ENCODE peak calls at places on chromosomes 12 and 14, in nine cellular contexts. P is LoVo; K is GF-D8; O is T-helper 17 cell; Q is heart right ventricle; Y is right atrium auricular region; B is lung microvascular endothelial cell; S is neuronal stem cell; R is activated T-helper 1 cell treated with anti-CD3 and anti-CD28 coated beads, Interleukin-2, amount 50 U/mL, for 16 hours. W is an unnamed sample.

GRCh38 chr12:15996254-15996653 is 85.1 kb downstream of the DERA start:
- DNase-seq in K (no peak), P (peak), Y (no peak), R (no peak), O (no peak), Q (peak), B (peak), S (no peak), W (no peak)

GRCh38 chr12:28776913-28777312 is 372.2 kb upstream of the FAR2 start:
- DNase-seq in S (no peak), R (no peak), K (no peak), O (no peak), B (no peak), P (no peak), Y (no peak), Q (no peak), W (no peak)

GRCh38 chr12:51293693-51294092 is 23.5 kb upstream of the SMAGP start:
- DNase-seq in Y (no peak), P (no peak), Q (no peak), S (no peak), K (no peak), R (no peak), B (no peak), O (no peak), W (no peak)

GRCh38 chr12:91226951-91227350 is 44.3 kb upstream of the DCN start:
- DNase-seq in R (no peak), Y (no peak), P (no peak), O (no peak), S (no peak), Q (no peak), B (no peak), K (no peak), W (no peak)

GRCh38 chr12:126617312-126617711 is 1552.1 kb downstream of the AACS start:
- DNase-seq in Y (no peak), R (no peak), K (no peak), P (peak), B (peak), Q (no peak), S (no peak), O (no peak), W (no peak)

GRCh38 chr12:123384318-123384993 is 524 bp downstream of the KMT5A start:
- DNase-seq in P (no peak), Q (no peak), O (no peak), R (peak), K (no peak), S (no peak), B (peak), Y (no peak), W (no peak)

GRCh38 chr14:57346741-57347140 is 43.6 kb upstream of the NAA30 start:
- DNase-seq in R (no peak), P (no peak), Q (no peak), K (no peak), Y (no peak), S (no peak), O (no peak), B (no peak), W (no peak)

GRCh38 chr12:25249951-25250738 is 584 bp downstream of the KRAS start:
- DNase-seq in K (no peak), O (peak), P (peak), R (peak), Y (no peak), S (peak), B (peak), Q (peak), W (no peak)

W was measured in glomerular endothelial cell.